ENCODE peak calls at places on chromosomes 7 and 10, in eight cellular contexts. One of them, this sample, is unnamed.

GRCh38 chr7:139739863-139740597 is 37.8 kb downstream of the HIPK2 start:
- DNase-seq in retinal pigment epithelial cell: no peak
- DNase-seq in left ventricle myocardium inferior: peak; percentile 63
- DNase-seq in GM12865: no peak
- DNase-seq in heart left ventricle: peak; percentile 74
- DNase-seq in IMR-90: no peak
- DNase-seq in fibroblast of pulmonary artery: no peak
- DNase-seq in cardiac muscle cell: no peak
- DNase-seq in this sample: no peak

GRCh38 chr7:6093375-6093774 is 62.2 kb downstream of the ANKRD61 start:
- DNase-seq in GM12865: no peak
- DNase-seq in heart left ventricle: no peak
- DNase-seq in retinal pigment epithelial cell: no peak
- DNase-seq in left ventricle myocardium inferior: no peak
- DNase-seq in fibroblast of pulmonary artery: no peak
- DNase-seq in IMR-90: no peak
- DNase-seq in cardiac muscle cell: no peak
- DNase-seq in this sample: no peak

GRCh38 chr10:34102917-34103506 is 712.1 kb downstream of the PARD3 start:
- DNase-seq in IMR-90: peak; percentile 87
- DNase-seq in left ventricle myocardium inferior: no peak
- DNase-seq in GM12865: no peak
- DNase-seq in heart left ventricle: no peak
- DNase-seq in retinal pigment epithelial cell: no peak
- DNase-seq in cardiac muscle cell: no peak
- DNase-seq in fibroblast of pulmonary artery: peak; percentile 83
- DNase-seq in this sample: peak; percentile 92

GRCh38 chr10:49242604-49243003 is 54.4 kb upstream of the TMEM273 start:
- DNase-seq in IMR-90: no peak
- DNase-seq in cardiac muscle cell: no peak
- DNase-seq in GM12865: no peak
- DNase-seq in retinal pigment epithelial cell: no peak
- DNase-seq in fibroblast of pulmonary artery: no peak
- DNase-seq in left ventricle myocardium inferior: peak; percentile 75
- DNase-seq in heart left ventricle: peak; percentile 81
- DNase-seq in this sample: no peak

GRCh38 chr7:46628389-46628788 is 707.3 kb upstream of the IGFBP3 start:
- DNase-seq in GM12865: peak; percentile 69
- DNase-seq in fibroblast of pulmonary artery: no peak
- DNase-seq in retinal pigment epithelial cell: no peak
- DNase-seq in left ventricle myocardium inferior: no peak
- DNase-seq in heart left ventricle: no peak
- DNase-seq in IMR-90: no peak
- DNase-seq in cardiac muscle cell: no peak
- DNase-seq in this sample: no peak

GRCh38 chr10:20089884-20090283 is 273.7 kb downstream of the PLXDC2 start:
- DNase-seq in retinal pigment epithelial cell: no peak
- DNase-seq in GM12865: no peak
- DNase-seq in IMR-90: no peak
- DNase-seq in fibroblast of pulmonary artery: no peak
- DNase-seq in heart left ventricle: no peak
- DNase-seq in cardiac muscle cell: no peak
- DNase-seq in left ventricle myocardium inferior: no peak
- DNase-seq in this sample: no peak

GRCh38 chr10:86312701-86313270 is 53.8 kb downstream of the GRID1 start:
- DNase-seq in IMR-90: no peak
- DNase-seq in retinal pigment epithelial cell: no peak
- DNase-seq in cardiac muscle cell: peak; percentile 43
- DNase-seq in fibroblast of pulmonary artery: no peak
- DNase-seq in GM12865: no peak
- DNase-seq in heart left ventricle: no peak
- DNase-seq in left ventricle myocardium inferior: no peak
- DNase-seq in this sample: no peak

GRCh38 chr7:143979359-143979758 is 20.8 kb upstream of the OR6B1 start:
- DNase-seq in heart left ventricle: no peak
- DNase-seq in cardiac muscle cell: no peak
- DNase-seq in fibroblast of pulmonary artery: peak; percentile 84
- DNase-seq in IMR-90: peak; percentile 54
- DNase-seq in GM12865: no peak
- DNase-seq in retinal pigment epithelial cell: peak; percentile 33
- DNase-seq in left ventricle myocardium inferior: no peak
- DNase-seq in this sample: peak; percentile 40

GRCh38 chr10:112842832-112843360 is 107.2 kb upstream of the TCF7L2 start:
- DNase-seq in left ventricle myocardium inferior: no peak
- DNase-seq in cardiac muscle cell: no peak
- DNase-seq in GM12865: peak; percentile 69
- DNase-seq in IMR-90: peak; percentile 7
- DNase-seq in fibroblast of pulmonary artery: peak; percentile 16
- DNase-seq in heart left ventricle: no peak
- DNase-seq in retinal pigment epithelial cell: no peak
- DNase-seq in this sample: peak; percentile 37

GRCh38 chr10:15857001-15857608 is 3.2 kb downstream of the MINDY3 start:
- DNase-seq in retinal pigment epithelial cell: no peak
- DNase-seq in IMR-90: no peak
- DNase-seq in left ventricle myocardium inferior: no peak
- DNase-seq in heart left ventricle: no peak
- DNase-seq in cardiac muscle cell: no peak
- DNase-seq in fibroblast of pulmonary artery: no peak
- DNase-seq in GM12865: no peak
- DNase-seq in this sample: no peak

GRCh38 chr7:80088705-80089104 is 45.9 kb upstream of the GNAI1 start:
- DNase-seq in heart left ventricle: no peak
- DNase-seq in fibroblast of pulmonary artery: peak; percentile 32
- DNase-seq in left ventricle myocardium inferior: no peak
- DNase-seq in GM12865: no peak
- DNase-seq in IMR-90: peak; percentile 31
- DNase-seq in retinal pigment epithelial cell: peak; percentile 23
- DNase-seq in cardiac muscle cell: no peak
- DNase-seq in this sample: no peak

GRCh38 chr10:130259380-130259779 is 123.2 kb downstream of the GLRX3 start:
- DNase-seq in IMR-90: no peak
- DNase-seq in fibroblast of pulmonary artery: no peak
- DNase-seq in cardiac muscle cell: no peak
- DNase-seq in retinal pigment epithelial cell: no peak
- DNase-seq in left ventricle myocardium inferior: no peak
- DNase-seq in heart left ventricle: no peak
- DNase-seq in GM12865: no peak
- DNase-seq in this sample: no peak

GRCh38 chr10:130254168-130255061 is 118.2 kb downstream of the GLRX3 start:
- DNase-seq in fibroblast of pulmonary artery: no peak
- DNase-seq in left ventricle myocardium inferior: no peak
- DNase-seq in IMR-90: no peak
- DNase-seq in heart left ventricle: no peak
- DNase-seq in retinal pigment epithelial cell: no peak
- DNase-seq in GM12865: no peak
- DNase-seq in cardiac muscle cell: no peak
- DNase-seq in this sample: no peak

GRCh38 chr10:130261306-130261705 is 125.1 kb downstream of the GLRX3 start:
- DNase-seq in left ventricle myocardium inferior: no peak
- DNase-seq in fibroblast of pulmonary artery: no peak
- DNase-seq in GM12865: no peak
- DNase-seq in heart left ventricle: no peak
- DNase-seq in IMR-90: no peak
- DNase-seq in retinal pigment epithelial cell: no peak
- DNase-seq in cardiac muscle cell: no peak
- DNase-seq in this sample: no peak

GRCh38 chr10:130255777-130256176 is 119.6 kb downstream of the GLRX3 start:
- DNase-seq in left ventricle myocardium inferior: no peak
- DNase-seq in retinal pigment epithelial cell: no peak
- DNase-seq in GM12865: no peak
- DNase-seq in IMR-90: no peak
- DNase-seq in fibroblast of pulmonary artery: no peak
- DNase-seq in heart left ventricle: no peak
- DNase-seq in cardiac muscle cell: no peak
- DNase-seq in this sample: no peak

DNA sequence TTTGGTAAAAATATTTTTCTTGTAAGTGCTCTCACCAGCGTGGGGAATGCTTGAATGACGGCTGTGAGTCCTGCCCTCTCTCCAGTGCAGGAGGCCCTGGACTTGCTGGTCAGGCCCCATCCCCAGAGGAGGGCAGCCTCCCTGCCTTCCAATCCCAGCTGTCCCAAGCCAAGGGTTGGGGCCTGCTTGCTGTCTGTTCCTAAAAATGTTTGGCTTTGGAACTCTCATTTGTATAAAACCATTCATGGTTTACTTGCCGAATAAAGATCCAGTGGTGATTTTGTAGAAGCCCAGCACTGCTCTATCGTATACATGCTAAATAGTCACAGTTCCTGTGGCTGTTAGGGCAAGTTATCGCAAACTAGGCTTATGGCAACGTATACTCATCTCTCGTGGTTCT is 121.7 kb downstream of the GLRX3 start:
- DNase-seq in heart left ventricle: no peak
- DNase-seq in fibroblast of pulmonary artery: no peak
- DNase-seq in IMR-90: no peak
- DNase-seq in retinal pigment epithelial cell: no peak
- DNase-seq in left ventricle myocardium inferior: no peak
- DNase-seq in cardiac muscle cell: no peak
- DNase-seq in GM12865: no peak
- DNase-seq in this sample: no peak
- H3K4me3 ChIP-seq in heart left ventricle: no peak overlapping the region
- H3K4me3 ChIP-seq in fibroblast of pulmonary artery: no peak overlapping the region
- H3K4me3 ChIP-seq in IMR-90: no peak overlapping the region
- H3K4me3 ChIP-seq in retinal pigment epithelial cell: no peak overlapping the region
- H3K4me3 ChIP-seq in left ventricle myocardium inferior: no peak overlapping the region
- H3K4me3 ChIP-seq in cardiac muscle cell: no peak overlapping the region
- H3K4me3 ChIP-seq in GM12865: no peak overlapping the region
- H3K4me3 ChIP-seq in this sample: no peak overlapping the region

GRCh38 chr7:70812511-70812910 is 319.4 kb upstream of the GALNT17 start:
- DNase-seq in IMR-90: no peak
- DNase-seq in left ventricle myocardium inferior: no peak
- DNase-seq in cardiac muscle cell: no peak
- DNase-seq in heart left ventricle: no peak
- DNase-seq in GM12865: no peak
- DNase-seq in retinal pigment epithelial cell: no peak
- DNase-seq in fibroblast of pulmonary artery: no peak
- DNase-seq in this sample: no peak
- TF ChIP-seq CTCF in IMR-90: peak; percentile 13
- TF ChIP-seq CTCF in left ventricle myocardium inferior: no peak
- TF ChIP-seq CTCF in cardiac muscle cell: no peak
- TF ChIP-seq CTCF in heart left ventricle: no peak
- TF ChIP-seq CTCF in GM12865: peak; percentile 38
- TF ChIP-seq CTCF in retinal pigment epithelial cell: peak; percentile 44
- TF ChIP-seq CTCF in fibroblast of pulmonary artery: no peak
- TF ChIP-seq CTCF in this sample: peak; percentile 19

GRCh38 chr10:105140600-105140999 is 499.5 kb downstream of the SORCS3 start:
- DNase-seq in fibroblast of pulmonary artery: no peak
- DNase-seq in IMR-90: no peak
- DNase-seq in retinal pigment epithelial cell: no peak
- DNase-seq in GM12865: no peak
- DNase-seq in cardiac muscle cell: no peak
- DNase-seq in left ventricle myocardium inferior: no peak
- DNase-seq in heart left ventricle: no peak
- DNase-seq in this sample: no peak
- H3K4me3 ChIP-seq in fibroblast of pulmonary artery: no peak overlapping the region
- H3K4me3 ChIP-seq in IMR-90: no peak overlapping the region
- H3K4me3 ChIP-seq in retinal pigment epithelial cell: no peak overlapping the region
- H3K4me3 ChIP-seq in GM12865: no peak overlapping the region
- H3K4me3 ChIP-seq in cardiac muscle cell: no peak overlapping the region
- H3K4me3 ChIP-seq in left ventricle myocardium inferior: no peak overlapping the region
- H3K4me3 ChIP-seq in heart left ventricle: no peak overlapping the region
- H3K4me3 ChIP-seq in this sample: no peak overlapping the region

DNA sequence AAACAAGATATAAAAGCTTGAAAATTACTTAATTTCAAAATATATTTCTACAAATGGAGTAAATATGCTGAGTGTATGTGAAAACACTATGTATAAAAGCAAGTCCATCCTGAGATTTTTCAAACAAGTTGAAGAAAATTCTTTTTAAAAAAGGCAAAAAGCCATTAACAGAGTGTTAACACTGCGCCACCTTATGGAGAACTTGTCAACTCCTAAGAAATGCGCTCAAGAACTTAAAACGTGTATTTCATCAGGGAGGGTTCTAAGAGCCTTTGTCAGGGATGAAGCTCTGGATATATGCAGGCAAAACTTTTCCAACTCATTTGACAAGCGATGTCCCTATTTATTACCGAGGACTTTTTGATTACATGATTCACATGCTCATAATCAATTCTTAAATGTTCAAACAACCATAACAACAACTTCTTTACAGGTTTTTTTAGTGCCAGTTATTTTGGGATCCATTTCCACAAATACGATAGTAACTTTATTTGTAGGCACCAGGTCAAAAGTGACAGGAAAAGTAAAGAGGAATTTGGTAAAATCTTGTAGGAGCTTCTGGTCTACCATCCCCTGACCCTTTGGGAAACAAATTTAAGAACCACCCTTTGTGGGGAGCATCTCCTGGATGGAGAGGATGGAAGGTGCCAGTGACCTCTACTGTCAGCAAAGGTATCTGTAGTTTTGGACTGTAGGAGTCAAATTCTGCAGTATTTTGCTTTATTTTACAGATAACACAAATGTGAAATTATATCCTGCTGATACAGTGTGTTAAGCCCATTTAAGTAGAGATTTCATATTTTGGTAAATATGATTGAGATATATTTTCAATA is 23.2 kb downstream of the CALCR start:
- DNase-seq in heart left ventricle: no peak
- DNase-seq in fibroblast of pulmonary artery: peak; percentile 72
- DNase-seq in cardiac muscle cell: peak; percentile 67
- DNase-seq in GM12865: peak; percentile 52
- DNase-seq in retinal pigment epithelial cell: no peak
- DNase-seq in IMR-90: peak; percentile 56
- DNase-seq in left ventricle myocardium inferior: no peak
- DNase-seq in this sample: peak; percentile 67
- TF ChIP-seq CTCF in heart left ventricle: no peak
- TF ChIP-seq CTCF in fibroblast of pulmonary artery: peak; percentile 73
- TF ChIP-seq CTCF in cardiac muscle cell: peak; percentile 63
- TF ChIP-seq CTCF in GM12865: peak; percentile 47
- TF ChIP-seq CTCF in retinal pigment epithelial cell: peak; percentile 75
- TF ChIP-seq CTCF in IMR-90: peak; percentile 60
- TF ChIP-seq CTCF in left ventricle myocardium inferior: peak; percentile 45
- TF ChIP-seq CTCF in this sample: peak; percentile 72

DNA sequence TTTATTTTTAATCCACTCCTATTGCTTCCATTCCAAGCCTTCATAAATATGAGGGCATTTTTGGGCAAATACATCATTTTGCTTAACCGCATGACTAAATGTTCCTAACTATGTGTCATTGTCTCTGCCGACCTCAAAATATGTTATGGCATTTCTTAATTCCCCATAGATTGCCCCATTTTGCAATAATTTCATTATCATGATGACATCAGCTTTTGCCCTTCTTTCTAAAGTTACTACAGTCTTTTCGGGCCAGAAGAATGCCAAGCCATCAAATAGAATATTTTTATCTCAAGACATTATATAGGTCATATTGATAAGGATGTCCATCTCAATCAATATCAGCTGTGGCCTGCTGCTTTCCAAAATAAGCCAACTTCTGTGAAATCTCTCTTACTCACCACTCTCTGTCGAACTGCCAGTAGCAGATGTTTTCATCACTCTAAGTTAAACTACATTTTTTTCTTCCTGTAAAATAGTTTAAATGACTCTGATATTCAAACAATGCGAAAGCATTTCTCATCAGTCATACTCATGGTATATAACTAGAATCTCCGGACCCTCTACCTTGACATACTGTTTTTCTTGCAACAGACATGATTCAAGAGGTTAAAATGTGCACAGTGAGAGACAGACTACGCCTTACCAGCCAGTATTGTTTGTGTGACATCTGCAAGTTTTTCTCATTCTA is 1254.6 kb upstream of the CELF2 start:
- DNase-seq in GM12865: no peak
- DNase-seq in IMR-90: peak; percentile 82
- DNase-seq in fibroblast of pulmonary artery: peak; percentile 91
- DNase-seq in left ventricle myocardium inferior: no peak
- DNase-seq in heart left ventricle: no peak
- DNase-seq in retinal pigment epithelial cell: peak; percentile 44
- DNase-seq in cardiac muscle cell: no peak
- DNase-seq in this sample: peak; percentile 95
- H3K4me3 ChIP-seq in GM12865: no peak overlapping the region
- H3K4me3 ChIP-seq in IMR-90: no peak overlapping the region
- H3K4me3 ChIP-seq in fibroblast of pulmonary artery: no peak overlapping the region
- H3K4me3 ChIP-seq in left ventricle myocardium inferior: no peak overlapping the region
- H3K4me3 ChIP-seq in heart left ventricle: no peak overlapping the region
- H3K4me3 ChIP-seq in retinal pigment epithelial cell: no peak overlapping the region
- H3K4me3 ChIP-seq in cardiac muscle cell: no peak overlapping the region
- H3K4me3 ChIP-seq in this sample: no peak overlapping the region